ENCODE peak calls at places on chromosomes 11 and 22, in seven cellular contexts. A is epithelial cell of proximal tubule; N is activated CD4-positive, alpha-beta T cell treated with anti-CD3 and anti-CD28 coated beads, Interleukin-2, amount 50 U/mL, for 1 hour; Z is iPS DF 19.7; H is cerebellar cortex; V is left cardiac atrium; X is fibroblast of lung. E is an unnamed sample.

GRCh38 chr11:117876341-117877119 is at the start of gene FXYD6:
- DNase-seq in A (no peak), N (no peak), Z (no peak), H (peak; percentile 75), V (peak; percentile 61), X (peak; percentile 60), E (no peak)

GRCh38 chr22:49300241-49300640 is 527.4 kb downstream of the BRD1 start:
- DNase-seq in A (no peak), N (no peak), Z (no peak), H (no peak), V (no peak), X (no peak), E (no peak)

GRCh38 chr11:3165152-3165705 is at the start of gene OSBPL5:
- DNase-seq in A (no peak), N (peak; percentile 31), Z (no peak), H (peak; percentile 50), V (peak; percentile 85), X (peak; percentile 64), E (no peak)

GRCh38 chr11:14519692-14520085 is 497 bp downstream of the PSMA1 start:
- DNase-seq in A (no peak), N (no peak), Z (no peak), H (no peak), V (no peak), X (no peak), E (no peak)

GRCh38 chr11:19947521-19948114 is 212.7 kb downstream of the DBX1 start:
- DNase-seq in A (no peak), N (no peak), Z (no peak), H (no peak), V (no peak), X (no peak), E (no peak)

GRCh38 chr11:63670738-63671321 is 346 bp downstream of the ATL3 start:
- DNase-seq in A (no peak), N (peak; percentile 16), Z (no peak), H (peak; percentile 78), V (peak; percentile 58), X (no peak), E (no peak)

GRCh38 chr22:19962909-19963806 is 21.5 kb upstream of the TXNRD2 start:
- DNase-seq in A (no peak), N (no peak), Z (no peak), H (no peak), V (no peak), X (no peak), E (no peak)

GRCh38 chr11:76695767-76696166 is 25.2 kb upstream of the LRRC32 start:
- DNase-seq in A (no peak), N (no peak), Z (no peak), H (no peak), V (no peak), X (no peak), E (no peak)

GRCh38 chr11:10208045-10208674 is 85.9 kb downstream of the SBF2 start:
- DNase-seq in A (peak; percentile 13), N (no peak), Z (peak; percentile 23), H (peak; percentile 65), V (no peak), X (peak; percentile 74), E (no peak)

GRCh38 chr11:44623321-44623715 is 57.9 kb downstream of the CD82 start:
- DNase-seq in A (no peak), N (no peak), Z (no peak), H (no peak), V (no peak), X (no peak), E (no peak)

GRCh38 chr11:2929511-2929879 is 275 bp upstream of the PHLDA2 start:
- DNase-seq in A (no peak), N (no peak), Z (no peak), H (no peak), V (peak; percentile 71), X (peak; percentile 77), E (no peak)

GRCh38 chr11:9489366-9489765 is 28.6 kb downstream of the ZNF143 start:
- DNase-seq in A (no peak), N (no peak), Z (no peak), H (no peak), V (no peak), X (peak; percentile 57), E (no peak)

GRCh38 chr11:10688401-10688800 is 5.2 kb downstream of the IRAG1 start:
- DNase-seq in A (no peak), N (no peak), Z (no peak), H (no peak), V (no peak), X (no peak), E (peak; percentile 49)

GRCh38 chr11:66563832-66564231 is 4.6 kb downstream of the CTSF start:
- DNase-seq in A (no peak), N (no peak), Z (no peak), H (no peak), V (no peak), X (no peak), E (no peak)

GRCh38 chr11:73263640-73264039 is 8.5 kb upstream of the P2RY6 start:
- DNase-seq in A (no peak), N (no peak), Z (no peak), H (no peak), V (no peak), X (no peak), E (no peak)

GRCh38 chr11:66429983-66430602 is 8.6 kb downstream of the MRPL11 start:
- DNase-seq in A (no peak), N (peak; percentile 73), Z (no peak), H (peak; percentile 88), V (peak; percentile 76), X (peak; percentile 77), E (no peak)

GRCh38 chr22:19819209-19819910 is 35.3 kb downstream of the GNB1L start:
- DNase-seq in A (no peak), N (no peak), Z (no peak), H (no peak), V (no peak), X (no peak), E (no peak)

GRCh38 chr11:134802116-134802515 is 390.1 kb upstream of the B3GAT1 start:
- DNase-seq in A (no peak), N (no peak), Z (no peak), H (no peak), V (no peak), X (no peak), E (no peak)

GRCh38 chr11:34219862-34220490 is 114.5 kb downstream of the NAT10 start:
- DNase-seq in A (no peak), N (no peak), Z (no peak), H (no peak), V (peak; percentile 57), X (peak; percentile 19), E (no peak)

GRCh38 chr11:100730266-100730665 is 43.2 kb downstream of the ARHGAP42 start:
- DNase-seq in A (no peak), N (no peak), Z (no peak), H (no peak), V (no peak), X (peak; percentile 61), E (no peak)

GRCh38 chr11:18171377-18172000 is 1.1 kb upstream of the MRGPRX4 start:
- DNase-seq in A (no peak), N (peak; percentile 2), Z (peak; percentile 23), H (peak; percentile 26), V (no peak), X (no peak), E (no peak)

GRCh38 chr11:108754901-108755625 is 90.2 kb downstream of the DDX10 start:
- DNase-seq in A (no peak), N (no peak), Z (no peak), H (no peak), V (no peak), X (peak; percentile 63), E (no peak)

GRCh38 chr11:3840870-3841425 is at the start of gene RHOG:
- DNase-seq in A (no peak), N (no peak), Z (no peak), H (peak; percentile 52), V (peak; percentile 88), X (peak; percentile 87), E (peak; percentile 28)

GRCh38 chr11:74185695-74186094 is 14.6 kb downstream of the PPME1 start:
- DNase-seq in A (no peak), N (no peak), Z (no peak), H (no peak), V (no peak), X (peak; percentile 4), E (no peak)

GRCh38 chr11:119752324-119752723 is 23.3 kb upstream of the NECTIN1 start:
- DNase-seq in A (no peak), N (no peak), Z (no peak), H (no peak), V (no peak), X (no peak), E (no peak)

GRCh38 chr11:119486691-119487259 is 63.8 kb upstream of the THY1 start:
- DNase-seq in A (no peak), N (no peak), Z (no peak), H (no peak), V (no peak), X (no peak), E (no peak)

GRCh38 chr11:120034881-120035620 is 102.9 kb downstream of the TRIM29 start:
- DNase-seq in A (no peak), N (no peak), Z (no peak), H (no peak), V (no peak), X (no peak), E (no peak)

GRCh38 chr11:46865340-46865739 is 19.3 kb upstream of the CKAP5 start:
- DNase-seq in A (no peak), N (no peak), Z (no peak), H (no peak), V (no peak), X (peak; percentile 85), E (no peak)

GRCh38 chr22:36870250-36870649 is 9.4 kb downstream of the NCF4 start:
- DNase-seq in A (no peak), N (no peak), Z (no peak), H (no peak), V (no peak), X (no peak), E (no peak)

GRCh38 chr22:37640591-37641250 is 1.3 kb downstream of the SH3BP1 start:
- DNase-seq in A (no peak), N (no peak), Z (no peak), H (no peak), V (no peak), X (no peak), E (no peak)

GRCh38 chr11:126497581-126498109 is 142.2 kb downstream of the ST3GAL4 start:
- DNase-seq in A (no peak), N (no peak), Z (no peak), H (no peak), V (no peak), X (no peak), E (no peak)

GRCh38 chr22:42977574-42977973 is 37.4 kb downstream of the PACSIN2 start:
- DNase-seq in A (no peak), N (no peak), Z (no peak), H (no peak), V (no peak), X (no peak), E (no peak)

GRCh38 chr11:779120-779954 is 2.0 kb upstream of the GATD1 start:
- DNase-seq in A (no peak), N (no peak), Z (no peak), H (no peak), V (no peak), X (no peak), E (no peak)

GRCh38 chr11:61734767-61735166 is 17.7 kb upstream of the MYRF start:
- DNase-seq in A (no peak), N (no peak), Z (no peak), H (no peak), V (no peak), X (no peak), E (no peak)

GRCh38 chr11:115965754-115966504 is 461.7 kb upstream of the CADM1 start:
- DNase-seq in A (no peak), N (no peak), Z (no peak), H (no peak), V (no peak), X (no peak), E (no peak)

GRCh38 chr11:75558939-75559843 is 2.9 kb upstream of the SERPINH1 start:
- DNase-seq in A (no peak), N (no peak), Z (no peak), H (peak; percentile 71), V (peak; percentile 74), X (peak; percentile 89), E (no peak)

GRCh38 chr22:25545117-25545516 is 19.4 kb upstream of the GRK3 start:
- DNase-seq in A (no peak), N (no peak), Z (no peak), H (no peak), V (no peak), X (no peak), E (no peak)